ENCODE peak calls at places on chromosomes 7 and 10, in six cellular contexts. E is GM23248; R is tibial nerve; B is CD4-positive, alpha-beta T cell; X is brain microvascular endothelial cell; Y is ovary. G is an unnamed sample.

GRCh38 chr7:77791336-77791735 is 6.9 kb downstream of the TMEM60 start:
- DNase-seq in E (no peak), Y (no peak), R (no peak), B (no peak), X (no peak), G (no peak)

GRCh38 chr7:43112941-43113621 is 634 bp downstream of the HECW1 start:
- DNase-seq in R (no peak), E (peak), X (peak), Y (peak), B (no peak), G (no peak)

GRCh38 chr7:80748302-80749042 is 110.0 kb downstream of the CD36 start:
- DNase-seq in X (no peak), Y (no peak), B (no peak), R (no peak), E (no peak), G (no peak)

GRCh38 chr7:44581426-44581906 is 565 bp downstream of the TMED4 start:
- DNase-seq in Y (no peak), E (peak), R (no peak), X (no peak), B (peak), G (no peak)

GRCh38 chr7:130941322-130942210 is 207.6 kb upstream of the KLF14 start:
- DNase-seq in R (no peak), Y (peak), E (no peak), X (peak), B (no peak), G (no peak)

GRCh38 chr7:99010281-99010680 is 131.9 kb downstream of the TRRAP start:
- DNase-seq in X (no peak), E (no peak), R (no peak), B (no peak), Y (no peak), G (no peak)

GRCh38 chr7:47330026-47330425 is 251.9 kb downstream of the TNS3 start:
- DNase-seq in X (no peak), Y (no peak), E (no peak), R (no peak), B (no peak), G (no peak)

GRCh38 chr10:126147866-126148578 is 240.3 kb downstream of the ADAM12 start:
- DNase-seq in B (no peak), Y (no peak), R (no peak), E (peak), X (peak), G (no peak)

GRCh38 chr10:36489928-36490279 is 635.5 kb upstream of the ANKRD30A start:
- DNase-seq in E (peak), B (no peak), R (no peak), Y (no peak), X (no peak), G (no peak)

GRCh38 chr7:116836911-116837310 is 25.5 kb upstream of the CAPZA2 start:
- DNase-seq in B (no peak), E (no peak), R (no peak), Y (no peak), X (no peak), G (no peak)

GRCh38 chr10:119811122-119811521 is 61.5 kb downstream of the MCMBP start:
- DNase-seq in X (no peak), Y (no peak), R (no peak), E (no peak), B (no peak), G (no peak)

GRCh38 chr10:47087667-47088066 is 176.4 kb downstream of the PTPN20 start:
- DNase-seq in Y (no peak), B (no peak), R (no peak), E (no peak), X (no peak), G (no peak)

GRCh38 chr10:60731134-60731883 is 47.0 kb upstream of the CDK1 start:
- DNase-seq in E (no peak), R (no peak), Y (no peak), X (no peak), B (no peak), G (no peak)

GRCh38 chr10:121914661-121915060 is 13.2 kb downstream of the ATE1 start:
- DNase-seq in Y (no peak), X (no peak), E (no peak), B (no peak), R (no peak), G (no peak)

GRCh38 chr10:121910673-121911420 is 17.0 kb downstream of the ATE1 start:
- DNase-seq in X (no peak), B (no peak), R (no peak), Y (no peak), E (peak), G (no peak)

GRCh38 chr10:121911421-121911697 is 16.5 kb downstream of the ATE1 start:
- DNase-seq in X (no peak), Y (no peak), B (no peak), R (no peak), E (no peak), G (no peak)
- H3K27ac ChIP-seq in X (no peak), Y (no peak), B (no peak), R (no peak), E (peak), G (peak)

DNA sequence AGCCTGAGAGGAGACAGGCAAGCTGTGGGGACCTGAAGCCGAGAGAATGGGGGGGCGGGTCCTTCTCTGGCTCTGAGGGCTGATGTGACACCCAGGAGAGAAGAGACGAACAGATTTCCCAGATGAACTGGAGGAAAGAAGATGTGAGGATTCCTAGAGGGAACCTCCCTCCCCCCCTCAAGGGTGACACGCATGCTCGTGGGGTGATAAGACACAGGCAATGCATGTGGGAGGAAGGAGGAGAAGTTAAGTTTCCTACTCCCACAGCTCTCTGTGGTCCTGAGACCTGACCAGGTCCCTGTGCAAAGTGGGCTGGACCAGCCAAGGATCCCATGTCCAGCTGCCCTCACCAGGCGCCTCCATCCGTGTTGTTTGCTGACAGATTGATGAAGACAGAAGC is 112.6 kb downstream of the SH3PXD2A start:
- DNase-seq in R (no peak), E (no peak), Y (no peak), X (no peak), B (no peak), G (no peak)
- H3K27ac ChIP-seq in R (peak), E (no peak), Y (no peak), X (no peak), B (no peak), G (no peak)

GRCh38 chr10:127919418-127920191 is 12.7 kb downstream of the PTPRE start:
- DNase-seq in E (peak), B (no peak), Y (no peak), R (no peak), X (peak), G (peak)
- H3K27ac ChIP-seq in E (peak), B (no peak), Y (no peak), R (peak), X (peak), G (no peak)

DNA sequence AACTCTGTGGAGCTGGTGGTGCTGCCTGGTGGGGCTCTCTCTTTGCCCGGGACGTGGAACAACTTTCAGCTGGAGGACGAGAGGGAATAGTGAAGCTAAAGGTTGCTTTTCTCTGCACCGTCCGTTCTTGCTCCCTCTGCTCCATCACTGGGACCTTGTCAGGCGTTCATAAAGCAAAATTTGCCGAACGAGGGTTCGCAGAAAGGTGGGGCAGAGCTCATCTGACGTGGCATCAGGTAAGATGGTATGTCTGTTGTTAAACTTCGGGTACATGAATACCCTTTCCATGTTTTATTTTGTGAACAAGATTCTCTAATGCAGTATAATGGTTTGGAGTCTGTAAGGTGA is 416 bp downstream of the BBS9 start:
- DNase-seq in B (no peak), E (peak), X (no peak), Y (no peak), R (no peak), G (no peak)
- H3K27ac ChIP-seq in B (peak), E (peak), X (peak), Y (peak), R (peak), G (peak)

DNA sequence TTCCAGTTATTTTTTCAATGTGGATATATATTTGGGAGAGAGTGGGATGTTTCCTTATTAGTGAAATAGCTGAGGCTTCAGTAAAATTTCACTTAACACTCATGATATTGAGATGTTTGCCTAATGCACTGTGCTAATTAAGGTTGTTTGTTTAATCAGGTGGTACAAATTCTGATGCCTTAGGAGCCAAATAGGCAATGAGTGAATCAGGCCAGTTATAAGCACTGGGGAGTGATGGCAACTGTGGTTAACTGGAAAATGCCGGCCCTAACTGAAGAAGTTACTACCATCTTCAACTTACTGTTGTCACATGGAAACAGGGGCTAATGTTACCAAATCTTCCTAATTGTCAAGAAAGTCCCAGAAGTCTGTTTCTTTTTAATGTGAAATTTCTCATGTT is 32.0 kb downstream of the VCL start:
- DNase-seq in E (no peak), X (no peak), Y (no peak), B (no peak), R (no peak), G (no peak)
- H3K27ac ChIP-seq in E (peak), X (peak), Y (no peak), B (no peak), R (peak), G (no peak)

GRCh38 chr7:137403282-137403681 is 59.7 kb upstream of the PTN start:
- DNase-seq in Y (no peak), E (no peak), B (no peak), X (no peak), R (no peak), G (no peak)
- H3K27ac ChIP-seq in Y (no peak), E (no peak), B (no peak), X (no peak), R (peak), G (peak)

DNA sequence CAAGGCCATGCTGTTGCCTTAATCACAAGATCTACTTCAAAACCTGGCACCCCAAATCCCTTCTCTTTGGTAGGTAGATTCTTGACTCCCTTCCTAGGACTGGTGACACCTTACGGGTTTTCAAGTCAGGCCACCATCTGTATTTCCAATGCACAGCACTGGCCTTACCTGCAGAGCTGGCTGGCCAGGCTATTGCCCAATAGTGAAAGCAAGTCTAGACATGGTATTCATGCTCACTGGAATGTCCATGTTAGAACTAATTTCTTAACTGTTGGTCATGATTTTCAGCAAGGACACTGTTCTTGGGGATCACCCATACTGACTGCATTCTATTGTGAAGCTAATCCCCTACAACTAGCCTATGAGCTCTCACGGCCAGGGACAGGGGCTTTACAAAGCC is 313.1 kb upstream of the RNF32 start:
- DNase-seq in E (no peak), X (no peak), R (no peak), B (no peak), Y (no peak), G (no peak)
- H3K27ac ChIP-seq in E (no peak), X (no peak), R (no peak), B (no peak), Y (no peak), G (no peak)

GRCh38 chr10:62048919-62049636 is 147.6 kb downstream of the ARID5B start:
- DNase-seq in Y (peak), B (peak), E (peak), X (peak), R (peak), G (peak)

GRCh38 chr10:62047240-62047897 is 145.9 kb downstream of the ARID5B start:
- DNase-seq in E (peak), B (no peak), Y (no peak), R (no peak), X (peak), G (no peak)

GRCh38 chr10:62046522-62047239 is 145.2 kb downstream of the ARID5B start:
- DNase-seq in E (peak), B (no peak), Y (no peak), R (no peak), X (peak), G (no peak)

GRCh38 chr10:62048473-62048872 is 147.0 kb downstream of the ARID5B start:
- DNase-seq in Y (no peak), E (no peak), X (no peak), R (no peak), B (no peak), G (no peak)

DNA sequence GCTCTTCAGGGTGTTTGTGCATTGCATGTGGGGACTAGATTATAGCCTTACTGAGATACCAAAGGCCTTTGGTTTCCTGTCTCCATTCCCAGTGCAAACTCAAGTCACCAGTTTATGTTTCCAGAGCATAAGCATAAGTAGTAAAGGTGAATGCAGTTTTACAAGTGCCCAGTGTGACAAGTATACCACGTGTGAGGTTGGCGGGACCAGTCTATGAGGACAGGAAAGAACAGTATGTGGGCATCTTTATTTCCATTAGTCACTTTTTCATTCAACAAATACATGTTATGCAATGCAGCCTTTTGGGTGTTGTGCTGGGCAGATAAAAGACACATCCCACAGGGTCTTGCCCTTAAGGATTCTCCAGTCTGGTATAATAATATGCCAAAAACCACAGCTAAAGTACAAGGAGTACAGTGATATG is 146.5 kb downstream of the ARID5B start:
- DNase-seq in E (peak), Y (no peak), R (no peak), B (no peak), X (no peak), G (no peak)
- H3K27ac ChIP-seq in E (peak), Y (peak), R (peak), B (peak), X (peak), G (peak)

GRCh38 chr7:38880454-38880853 is 28.5 kb downstream of the VPS41 start:
- DNase-seq in Y (no peak), E (no peak), X (no peak), R (no peak), B (no peak), G (no peak)
- H3K27ac ChIP-seq in Y (no peak), E (no peak), X (no peak), R (no peak), B (no peak), G (peak)

DNA sequence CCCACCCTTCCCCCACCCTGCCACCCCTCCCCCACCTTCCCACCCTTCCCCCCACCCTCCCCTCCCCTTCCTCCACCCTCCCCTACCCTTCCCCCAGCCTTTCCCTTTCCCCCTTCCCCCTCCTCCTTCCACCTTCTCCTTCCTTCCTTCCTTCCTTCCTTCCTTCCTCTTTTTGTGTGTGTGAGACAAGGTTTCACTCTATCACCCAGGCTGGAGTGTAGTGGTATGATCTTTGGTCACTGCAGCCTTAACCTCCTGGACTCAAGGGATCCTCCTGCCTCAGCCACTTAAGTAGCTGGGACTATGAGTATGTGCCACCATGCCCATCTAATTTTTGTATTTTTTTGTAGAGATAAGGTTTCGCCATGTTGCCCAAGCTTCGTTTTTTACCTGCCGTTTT is 35.2 kb downstream of the CYP17A1 start:
- DNase-seq in Y (no peak), X (no peak), E (no peak), B (no peak), R (no peak), G (no peak)
- H3K27ac ChIP-seq in Y (peak), X (peak), E (peak), B (no peak), R (peak), G (peak)